ENCODE peak calls at places on chromosomes 2 and 18, in eight cellular contexts. S is activated T-cell treated with anti-CD3 and anti-CD28 coated beads for 4 hours; B is GM20000; U is choroid plexus epithelial cell; E is ovary; Y is glutamatergic neuron; T is stimulated activated CD4-positive, alpha-beta T cell treated with anti-CD3 and anti-CD28 coated beads, Interleukin-1b, Interleukin-23, amount 100 ng/mL, for 1 hour; P is CD8-positive, alpha-beta T cell. Z is an unnamed sample.

GRCh38 chr2:70046534-70046933 is 40.7 kb upstream of the PCBP1 start:
- DNase-seq in E (no peak), T (no peak), S (no peak), U (no peak), P (no peak), B (no peak), Y (no peak), Z (no peak)

GRCh38 chr2:144995482-144995881 is 475.6 kb upstream of the ZEB2 start:
- DNase-seq in Y (no peak), E (no peak), S (no peak), B (no peak), U (peak; percentile 48), P (no peak), T (no peak), Z (no peak)

GRCh38 chr2:101725515-101726192 is 28.1 kb downstream of the MAP4K4 start:
- DNase-seq in S (no peak), B (no peak), P (no peak), E (no peak), U (no peak), Y (no peak), T (no peak), Z (no peak)

GRCh38 chr2:221389909-221390308 is 182.2 kb downstream of the EPHA4 start:
- DNase-seq in Y (no peak), E (no peak), P (no peak), U (no peak), S (no peak), B (no peak), T (no peak), Z (no peak)

GRCh38 chr18:10190564-10190963 is 263.9 kb upstream of the APCDD1 start:
- DNase-seq in S (no peak), E (no peak), B (no peak), T (no peak), P (no peak), U (peak; percentile 21), Y (no peak), Z (peak; percentile 45)

GRCh38 chr18:26383454-26384270 is 157.4 kb downstream of the TAF4B start:
- DNase-seq in S (no peak), B (peak; percentile 41), T (no peak), U (peak; percentile 93), Y (no peak), P (no peak), E (no peak), Z (peak; percentile 62)

GRCh38 chr2:181438298-181438697 is 18.9 kb upstream of the ITGA4 start:
- DNase-seq in S (no peak), E (no peak), Y (no peak), B (no peak), P (peak; percentile 29), T (no peak), U (no peak), Z (no peak)

GRCh38 chr18:24817150-24818068 is 357.0 kb downstream of the HRH4 start:
- DNase-seq in T (no peak), U (no peak), E (no peak), P (no peak), S (no peak), Y (no peak), B (no peak), Z (no peak)

GRCh38 chr2:26013668-26014067 is 20.2 kb upstream of the RAB10 start:
- DNase-seq in B (no peak), T (no peak), E (no peak), Y (no peak), P (no peak), U (no peak), S (no peak), Z (no peak)

GRCh38 chr2:79982445-79982844 is 322.1 kb downstream of the LRRTM1 start:
- DNase-seq in E (no peak), Y (peak; percentile 59), P (no peak), S (no peak), T (no peak), U (no peak), B (peak; percentile 8), Z (no peak)

GRCh38 chr2:64605991-64606494 is 47.7 kb downstream of the SERTAD2 start:
- DNase-seq in S (no peak), P (no peak), T (no peak), E (no peak), B (no peak), U (no peak), Y (no peak), Z (no peak)

GRCh38 chr2:177413703-177414102 is 21.1 kb downstream of the AGPS start:
- DNase-seq in T (no peak), E (no peak), S (no peak), Y (no peak), B (no peak), P (no peak), U (no peak), Z (no peak)

GRCh38 chr2:102520801-102521200 is 47.8 kb downstream of the SLC9A4 start:
- DNase-seq in P (no peak), B (no peak), U (peak; percentile 13), S (no peak), T (no peak), E (no peak), Y (no peak), Z (no peak)

GRCh38 chr2:217988840-217989204 is 14.0 kb downstream of the TNS1 start:
- DNase-seq in E (no peak), Y (peak; percentile 3), T (no peak), S (no peak), U (no peak), P (no peak), B (no peak), Z (no peak)

GRCh38 chr2:197286805-197287595 is 23.6 kb downstream of the ANKRD44 start:
- DNase-seq in E (peak; percentile 79), P (peak; percentile 54), B (peak; percentile 71), Y (no peak), S (no peak), U (peak; percentile 96), T (no peak), Z (peak; percentile 88)

GRCh38 chr18:26438980-26439379 is 109.4 kb downstream of the KCTD1 start:
- DNase-seq in U (no peak), P (no peak), S (no peak), B (peak; percentile 44), E (no peak), T (no peak), Y (no peak), Z (no peak)

GRCh38 chr2:46096272-46096671 is 200.9 kb upstream of the EPAS1 start:
- DNase-seq in T (no peak), Y (no peak), U (no peak), B (no peak), E (no peak), P (no peak), S (no peak), Z (peak; percentile 63)

GRCh38 chr2:65724752-65725151 is 292.4 kb upstream of the SPRED2 start:
- DNase-seq in P (no peak), T (no peak), S (no peak), E (no peak), B (no peak), U (no peak), Y (no peak), Z (no peak)

GRCh38 chr2:238015705-238016104 is 45.1 kb upstream of the SCLY start:
- DNase-seq in Y (no peak), T (no peak), E (no peak), P (no peak), B (no peak), U (no peak), S (no peak), Z (no peak)

GRCh38 chr2:185381631-185382030 is 357.0 kb upstream of the FSIP2 start:
- DNase-seq in E (no peak), U (no peak), B (no peak), Y (no peak), S (no peak), P (no peak), T (no peak), Z (peak; percentile 7)